ENCODE peak calls at places on chromosomes 2 and 18, in eight cellular contexts. R is nephron progenitor cell; V is tibial artery; O is NCI-H1092 treated with DMSO at 0.1 percent for 48 hours; G is CD8-positive, alpha-beta memory T cell; K is transverse colon; U is fibroblast of lung; I is brain microvascular endothelial cell. Z is an unnamed sample.

GRCh38 chr2:241873081-241873802 is 3.7 kb downstream of the RTP5 start:
- DNase-seq in R (no peak), V (no peak), O (no peak), G (no peak), K (no peak), U (no peak), I (no peak), Z (no peak)

GRCh38 chr2:232085179-232085578 is 123.7 kb downstream of the DIS3L2 start:
- DNase-seq in R (no peak), V (no peak), O (no peak), G (no peak), K (no peak), U (no peak), I (no peak), Z (no peak)

GRCh38 chr2:200168641-200169265 is 137.7 kb upstream of the SPATS2L start:
- DNase-seq in R (no peak), V (no peak), O (no peak), G (no peak), K (no peak), U (no peak), I (no peak), Z (no peak)

GRCh38 chr2:43737855-43738254 is 36.0 kb upstream of the DYNC2LI1 start:
- DNase-seq in R (no peak), V (no peak), O (no peak), G (no peak), K (no peak), U (no peak), I (no peak), Z (no peak)

GRCh38 chr18:10010611-10011015 is 96.8 kb downstream of the VAPA start:
- DNase-seq in R (no peak), V (peak; percentile 92), O (no peak), G (no peak), K (peak; percentile 56), U (peak; percentile 92), I (peak; percentile 45), Z (peak; percentile 84)

GRCh38 chr18:59921384-59921891 is 21.6 kb downstream of the PMAIP1 start:
- DNase-seq in R (no peak), V (no peak), O (no peak), G (peak; percentile 31), K (no peak), U (no peak), I (no peak), Z (no peak)

GRCh38 chr2:108910541-108911396 is 78.3 kb downstream of the EDAR start:
- DNase-seq in R (no peak), V (no peak), O (no peak), G (no peak), K (no peak), U (no peak), I (no peak), Z (no peak)

GRCh38 chr2:148817210-148817708 is 57.8 kb upstream of the KIF5C start:
- DNase-seq in R (no peak), V (peak; percentile 70), O (peak; percentile 29), G (no peak), K (no peak), U (peak; percentile 2), I (no peak), Z (peak; percentile 49)

GRCh38 chr2:185891804-185892411 is 153.3 kb downstream of the FSIP2 start:
- DNase-seq in R (no peak), V (no peak), O (no peak), G (no peak), K (no peak), U (no peak), I (no peak), Z (no peak)

GRCh38 chr18:71998547-71998946 is 545.6 kb downstream of the CBLN2 start:
- DNase-seq in R (no peak), V (no peak), O (no peak), G (no peak), K (no peak), U (no peak), I (no peak), Z (no peak)